ENCODE peak calls at places on chromosomes 16 and 17, in four cellular contexts. One of them, this sample, is unnamed.

GRCh38 chr17:49577978-49578893 is 2.6 kb downstream of the NXPH3 start:
- DNase-seq in kidney epithelial cell: no peak
- DNase-seq in GM13976: peak
- DNase-seq in fibroblast of the aortic adventitia: no peak
- DNase-seq in this sample: no peak

GRCh38 chr16:79601092-79601977 is 798 bp upstream of the MAF start:
- DNase-seq in kidney epithelial cell: no peak
- DNase-seq in GM13976: peak
- DNase-seq in fibroblast of the aortic adventitia: no peak
- DNase-seq in this sample: peak

GRCh38 chr17:14748036-14748715 is 447.3 kb downstream of the HS3ST3B1 start:
- DNase-seq in kidney epithelial cell: no peak
- DNase-seq in GM13976: peak
- DNase-seq in fibroblast of the aortic adventitia: no peak
- DNase-seq in this sample: no peak

GRCh38 chr17:36888236-36888957 is 48.9 kb upstream of the LHX1 start:
- DNase-seq in kidney epithelial cell: no peak
- DNase-seq in GM13976: no peak
- DNase-seq in fibroblast of the aortic adventitia: no peak
- DNase-seq in this sample: no peak

GRCh38 chr16:6558133-6558532 is 774.5 kb upstream of the RBFOX1 start:
- DNase-seq in kidney epithelial cell: no peak
- DNase-seq in GM13976: no peak
- DNase-seq in fibroblast of the aortic adventitia: no peak
- DNase-seq in this sample: no peak

GRCh38 chr17:37450090-37450489 is 39.6 kb upstream of the DUSP14 start:
- DNase-seq in kidney epithelial cell: no peak
- DNase-seq in GM13976: no peak
- DNase-seq in fibroblast of the aortic adventitia: no peak
- DNase-seq in this sample: no peak

GRCh38 chr17:47733414-47734288 is 615 bp downstream of the TBX21 start:
- DNase-seq in kidney epithelial cell: no peak
- DNase-seq in GM13976: no peak
- DNase-seq in fibroblast of the aortic adventitia: no peak
- DNase-seq in this sample: no peak

GRCh38 chr17:27479838-27480237 is 23.6 kb downstream of the KSR1 start:
- DNase-seq in kidney epithelial cell: no peak
- DNase-seq in GM13976: no peak
- DNase-seq in fibroblast of the aortic adventitia: no peak
- DNase-seq in this sample: no peak

GRCh38 chr17:40417258-40417608 is 463 bp downstream of the TOP2A start:
- DNase-seq in kidney epithelial cell: no peak
- DNase-seq in GM13976: no peak
- DNase-seq in fibroblast of the aortic adventitia: no peak
- DNase-seq in this sample: no peak

GRCh38 chr16:81181013-81181720 is 57.3 kb upstream of the BCO1 start:
- DNase-seq in kidney epithelial cell: peak
- DNase-seq in GM13976: no peak
- DNase-seq in fibroblast of the aortic adventitia: peak
- DNase-seq in this sample: no peak

GRCh38 chr16:4402439-4403132 is 13.8 kb downstream of the CORO7 start:
- DNase-seq in kidney epithelial cell: no peak
- DNase-seq in GM13976: peak
- DNase-seq in fibroblast of the aortic adventitia: peak
- DNase-seq in this sample: peak

GRCh38 chr16:3190949-3191353 is 2.9 kb downstream of the OR1F1 start:
- DNase-seq in kidney epithelial cell: no peak
- DNase-seq in GM13976: no peak
- DNase-seq in fibroblast of the aortic adventitia: peak
- DNase-seq in this sample: peak

GRCh38 chr17:47120521-47121095 is 68.5 kb downstream of the CDC27 start:
- DNase-seq in kidney epithelial cell: no peak
- DNase-seq in GM13976: no peak
- DNase-seq in fibroblast of the aortic adventitia: peak
- DNase-seq in this sample: no peak

GRCh38 chr17:47665655-47666054 is 15.9 kb downstream of the KPNB1 start:
- DNase-seq in kidney epithelial cell: no peak
- DNase-seq in GM13976: no peak
- DNase-seq in fibroblast of the aortic adventitia: peak
- DNase-seq in this sample: no peak

GRCh38 chr17:62650587-62650986 is 23.1 kb downstream of the MRC2 start:
- DNase-seq in kidney epithelial cell: no peak
- DNase-seq in GM13976: no peak
- DNase-seq in fibroblast of the aortic adventitia: no peak
- DNase-seq in this sample: no peak

GRCh38 chr17:82054351-82055022 is 2.8 kb downstream of the GPS1 start:
- DNase-seq in kidney epithelial cell: no peak
- DNase-seq in GM13976: no peak
- DNase-seq in fibroblast of the aortic adventitia: no peak
- DNase-seq in this sample: no peak

GRCh38 chr17:50013079-50013478 is 18.1 kb upstream of the DLX3 start:
- DNase-seq in kidney epithelial cell: no peak
- DNase-seq in GM13976: no peak
- DNase-seq in fibroblast of the aortic adventitia: no peak
- DNase-seq in this sample: no peak

GRCh38 chr17:29369831-29370735 is 20.1 kb upstream of the TAOK1 start:
- DNase-seq in kidney epithelial cell: peak
- DNase-seq in GM13976: peak
- DNase-seq in fibroblast of the aortic adventitia: peak
- DNase-seq in this sample: peak

GRCh38 chr17:64130559-64131001 is 636 bp upstream of the ERN1 start:
- DNase-seq in kidney epithelial cell: no peak
- DNase-seq in GM13976: peak
- DNase-seq in fibroblast of the aortic adventitia: peak
- DNase-seq in this sample: no peak

GRCh38 chr17:83176956-83177583 is 97.7 kb downstream of the METRNL start:
- DNase-seq in kidney epithelial cell: no peak
- DNase-seq in GM13976: no peak
- DNase-seq in fibroblast of the aortic adventitia: no peak
- DNase-seq in this sample: no peak

GRCh38 chr16:67389911-67390815 is 3.1 kb downstream of the TPPP3 start:
- DNase-seq in kidney epithelial cell: no peak
- DNase-seq in GM13976: peak
- DNase-seq in fibroblast of the aortic adventitia: no peak
- DNase-seq in this sample: no peak

GRCh38 chr17:78892936-78893379 is 10.0 kb downstream of the CEP295NL start:
- DNase-seq in kidney epithelial cell: no peak
- DNase-seq in GM13976: no peak
- DNase-seq in fibroblast of the aortic adventitia: no peak
- DNase-seq in this sample: no peak

GRCh38 chr16:85486256-85486915 is 126.7 kb upstream of the GSE1 start:
- DNase-seq in kidney epithelial cell: no peak
- DNase-seq in GM13976: no peak
- DNase-seq in fibroblast of the aortic adventitia: no peak
- DNase-seq in this sample: no peak

GRCh38 chr17:65556014-65556909 is 5.2 kb downstream of the AXIN2 start:
- DNase-seq in kidney epithelial cell: no peak
- DNase-seq in GM13976: peak
- DNase-seq in fibroblast of the aortic adventitia: peak
- DNase-seq in this sample: peak

GRCh38 chr17:78970834-78971763 is 8.6 kb downstream of the LGALS3BP start:
- DNase-seq in kidney epithelial cell: no peak
- DNase-seq in GM13976: peak
- DNase-seq in fibroblast of the aortic adventitia: peak
- DNase-seq in this sample: peak

GRCh38 chr16:57684626-57685358 is 9.8 kb upstream of the DRC7 start:
- DNase-seq in kidney epithelial cell: no peak
- DNase-seq in GM13976: no peak
- DNase-seq in fibroblast of the aortic adventitia: no peak
- DNase-seq in this sample: no peak

GRCh38 chr17:17781591-17782424 is 55.0 kb downstream of the SREBF1 start:
- DNase-seq in kidney epithelial cell: no peak
- DNase-seq in GM13976: no peak
- DNase-seq in fibroblast of the aortic adventitia: peak
- DNase-seq in this sample: peak

GRCh38 chr17:40097931-40098845 is 2.2 kb downstream of the NR1D1 start:
- DNase-seq in kidney epithelial cell: no peak
- DNase-seq in GM13976: no peak
- DNase-seq in fibroblast of the aortic adventitia: peak
- DNase-seq in this sample: no peak

GRCh38 chr17:81842725-81843504 is 8.1 kb upstream of the PPP1R27 start:
- DNase-seq in kidney epithelial cell: no peak
- DNase-seq in GM13976: no peak
- DNase-seq in fibroblast of the aortic adventitia: peak
- DNase-seq in this sample: no peak

This sample was measured in T-cell.